ENCODE peak calls at places on chromosomes 2 and 18, in four cellular contexts. E, B, K and R are unnamed samples.

GRCh38 chr2:105990624-105991023 is 203.5 kb downstream of the UXS1 start:
- DNase-seq in E (no peak), B (no peak), K (no peak), R (no peak)

GRCh38 chr18:32764611-32765244 is 8.1 kb downstream of the KLHL14 start:
- DNase-seq in B (no peak), K (no peak), E (no peak), R (no peak)

GRCh38 chr2:146982393-146982846 is 862.4 kb upstream of the ACVR2A start:
- DNase-seq in K (peak; percentile 36), B (peak; percentile 95), E (no peak), R (no peak)

GRCh38 chr18:59420244-59420643 is 61.2 kb upstream of the LMAN1 start:
- DNase-seq in B (no peak), E (no peak), K (no peak), R (no peak)

GRCh38 chr2:20005891-20006470 is 6.5 kb downstream of the MATN3 start:
- DNase-seq in E (no peak), B (no peak), K (no peak), R (no peak)

GRCh38 chr2:164700390-164700789 is 79.1 kb upstream of the GRB14 start:
- DNase-seq in E (no peak), B (peak; percentile 37), K (no peak), R (no peak)

GRCh38 chr2:197927994-197928393 is 123.6 kb downstream of the PLCL1 start:
- DNase-seq in K (no peak), B (peak; percentile 44), E (no peak), R (no peak)

GRCh38 chr2:67108231-67108630 is 288.9 kb upstream of the ETAA1 start:
- DNase-seq in E (no peak), B (no peak), K (no peak), R (no peak)

GRCh38 chr2:75424936-75425619 is 135.7 kb downstream of the EVA1A start:
- DNase-seq in B (peak; percentile 4), K (peak; percentile 49), E (no peak), R (no peak)

GRCh38 chr2:142131016-142131714 is at the start of gene LRP1B:
- DNase-seq in K (peak; percentile 86), B (peak; percentile 64), E (no peak), R (peak; percentile 1)

GRCh38 chr18:38651736-38652135 is 1086.1 kb upstream of the CELF4 start:
- DNase-seq in B (no peak), K (no peak), E (no peak), R (no peak)

GRCh38 chr2:180596453-180596852 is 384.0 kb upstream of the UBE2E3 start:
- DNase-seq in E (no peak), B (no peak), K (no peak), R (no peak)

GRCh38 chr18:56315363-56315762 is 323.0 kb downstream of the TXNL1 start:
- DNase-seq in B (peak; percentile 45), K (no peak), E (no peak), R (no peak)

GRCh38 chr2:183219853-183220252 is 95.6 kb downstream of the NUP35 start:
- DNase-seq in E (no peak), B (no peak), K (no peak), R (no peak)

GRCh38 chr2:221429741-221430491 is 142.2 kb downstream of the EPHA4 start:
- DNase-seq in E (no peak), K (no peak), B (peak; percentile 28), R (no peak)

GRCh38 chr2:109513749-109514588 is 99.8 kb downstream of the SEPTIN10 start:
- DNase-seq in B (peak; percentile 88), E (no peak), K (no peak), R (peak; percentile 80)

GRCh38 chr2:191262436-191262835 is 17.2 kb downstream of the MYO1B start:
- DNase-seq in K (no peak), B (no peak), E (no peak), R (no peak)

GRCh38 chr2:23477392-23477791 is 92.4 kb downstream of the KLHL29 start:
- DNase-seq in B (no peak), K (no peak), E (no peak), R (no peak)

GRCh38 chr18:54845788-54846187 is 17.5 kb downstream of the RAB27B start:
- DNase-seq in E (no peak), K (no peak), B (peak; percentile 59), R (no peak)

GRCh38 chr2:118847447-118848172 is at the start of gene EN1:
- DNase-seq in E (no peak), K (peak; percentile 85), B (peak; percentile 67), R (no peak)

GRCh38 chr2:118845843-118846666 is 1.4 kb downstream of the EN1 start:
- DNase-seq in B (peak; percentile 28), E (no peak), K (no peak), R (no peak)

GRCh38 chr2:118845005-118845842 is 2.2 kb downstream of the EN1 start:
- DNase-seq in K (no peak), B (no peak), E (no peak), R (no peak)

GRCh38 chr2:118848381-118849225 is 1.2 kb upstream of the EN1 start:
- DNase-seq in E (no peak), B (peak; percentile 32), K (no peak), R (no peak)

GRCh38 chr2:118846667-118847446 is 591 bp downstream of the EN1 start:
- DNase-seq in E (no peak), B (peak; percentile 52), K (peak; percentile 18), R (no peak)
- H3K4me3 ChIP-seq in E (no peak overlapping the region), B (peak overlapping the region; percentile 38), K (peak overlapping the region; percentile 27), R (no peak overlapping the region)

GRCh38 chr2:189020179-189020578 is 46.0 kb downstream of the COL3A1 start:
- DNase-seq in E (no peak), B (no peak), K (no peak), R (no peak)
- H3K4me3 ChIP-seq in E (no peak overlapping the region), B (no peak overlapping the region), K (no peak overlapping the region), R (no peak overlapping the region)

GRCh38 chr18:79637921-79638855 is 41.4 kb upstream of the CTDP1 start:
- DNase-seq in K (no peak), B (peak; percentile 19), E (no peak), R (no peak)
- H3K4me3 ChIP-seq in K (no peak overlapping the region), B (no peak overlapping the region), E (no peak overlapping the region), R (no peak overlapping the region)

GRCh38 chr2:144329472-144329871 is 190.4 kb downstream of the ZEB2 start:
- DNase-seq in B (no peak), E (no peak), K (no peak), R (no peak)
- H3K4me3 ChIP-seq in B (no peak overlapping the region), E (no peak overlapping the region), K (no peak overlapping the region), R (no peak overlapping the region)

DNA sequence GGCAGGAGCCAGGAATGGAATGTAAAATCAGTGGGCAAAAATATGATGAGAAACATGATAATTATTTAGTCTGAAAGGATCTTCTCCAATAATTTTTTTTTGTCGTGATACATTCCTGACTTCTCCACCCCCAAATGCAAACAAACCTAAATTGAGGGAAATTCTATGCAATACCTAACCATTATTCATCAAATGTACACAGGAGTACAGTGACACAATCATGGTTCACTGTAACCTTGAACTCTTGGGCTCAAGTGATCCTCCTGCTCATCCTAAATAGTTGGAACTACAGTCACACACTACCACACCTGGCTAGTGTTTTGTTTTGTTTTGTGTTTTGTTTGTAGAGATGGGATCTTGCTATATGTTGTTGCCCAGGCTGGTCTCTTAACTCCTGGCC is 46.5 kb downstream of the RAB10 start:
- DNase-seq in K (no peak), E (no peak), B (no peak), R (no peak)
- H3K4me3 ChIP-seq in K (no peak overlapping the region), E (no peak overlapping the region), B (no peak overlapping the region), R (no peak overlapping the region)

GRCh38 chr2:200159366-200159720 is 147.2 kb upstream of the SPATS2L start:
- DNase-seq in K (no peak), B (peak; percentile 77), E (no peak), R (no peak)

GRCh38 chr2:200155652-200156051 is 150.8 kb upstream of the SPATS2L start:
- DNase-seq in B (no peak), K (no peak), E (no peak), R (no peak)

GRCh38 chr2:200159829-200160781 is 146.4 kb upstream of the SPATS2L start:
- DNase-seq in B (peak; percentile 58), K (no peak), E (no peak), R (no peak)

GRCh38 chr2:200158586-200159365 is 147.7 kb upstream of the SPATS2L start:
- DNase-seq in K (peak; percentile 88), E (no peak), B (no peak), R (no peak)

DNA sequence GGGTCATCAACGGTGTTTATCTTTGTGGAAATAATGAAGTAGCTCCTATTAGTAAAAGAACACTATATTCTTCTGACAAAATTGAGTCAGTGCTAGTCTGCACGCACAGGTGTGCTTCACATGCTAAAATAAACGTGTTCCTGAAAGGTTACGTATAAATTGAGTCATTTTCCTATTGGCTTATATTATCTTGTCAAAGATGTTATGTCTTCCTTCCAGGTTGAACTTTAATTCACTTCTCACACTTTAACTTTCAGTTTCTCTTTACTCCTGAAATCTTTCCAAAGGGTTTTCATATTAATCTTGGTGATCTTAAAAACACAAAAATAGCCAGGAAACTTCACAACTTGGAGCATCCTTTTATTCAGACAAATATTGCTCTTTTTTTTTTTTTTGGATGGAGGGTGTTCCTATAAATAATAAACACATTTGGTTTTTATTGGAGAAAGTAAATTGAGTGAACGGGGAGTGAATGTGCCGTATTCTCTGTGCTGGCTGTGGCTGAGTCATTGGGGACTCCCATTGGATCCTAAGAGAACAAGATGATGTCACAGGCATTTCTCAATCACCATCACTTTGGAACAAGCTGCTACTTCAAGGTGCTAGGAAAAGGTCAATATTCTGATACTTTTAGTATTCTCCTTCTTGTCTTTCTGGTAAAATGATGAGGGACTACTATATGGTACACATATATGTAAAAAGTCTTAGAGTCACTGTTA is 150.2 kb upstream of the SPATS2L start:
- DNase-seq in K (peak; percentile 55), E (no peak), B (peak; percentile 95), R (no peak)
- H3K4me3 ChIP-seq in K (peak overlapping the region; percentile 9), E (no peak overlapping the region), B (peak overlapping the region; percentile 26), R (no peak overlapping the region)

GRCh38 chr2:73269686-73270465 is 14.4 kb downstream of the FBXO41 start:
- DNase-seq in K (no peak), E (no peak), B (no peak), R (no peak)

GRCh38 chr2:73268368-73268830 is 15.9 kb downstream of the FBXO41 start:
- DNase-seq in K (no peak), E (no peak), B (no peak), R (no peak)

GRCh38 chr2:73267008-73267407 is 17.3 kb downstream of the FBXO41 start:
- DNase-seq in B (no peak), E (no peak), K (no peak), R (no peak)

GRCh38 chr2:73266061-73266891 is 18.0 kb downstream of the FBXO41 start:
- DNase-seq in E (no peak), K (no peak), B (no peak), R (no peak)

DNA sequence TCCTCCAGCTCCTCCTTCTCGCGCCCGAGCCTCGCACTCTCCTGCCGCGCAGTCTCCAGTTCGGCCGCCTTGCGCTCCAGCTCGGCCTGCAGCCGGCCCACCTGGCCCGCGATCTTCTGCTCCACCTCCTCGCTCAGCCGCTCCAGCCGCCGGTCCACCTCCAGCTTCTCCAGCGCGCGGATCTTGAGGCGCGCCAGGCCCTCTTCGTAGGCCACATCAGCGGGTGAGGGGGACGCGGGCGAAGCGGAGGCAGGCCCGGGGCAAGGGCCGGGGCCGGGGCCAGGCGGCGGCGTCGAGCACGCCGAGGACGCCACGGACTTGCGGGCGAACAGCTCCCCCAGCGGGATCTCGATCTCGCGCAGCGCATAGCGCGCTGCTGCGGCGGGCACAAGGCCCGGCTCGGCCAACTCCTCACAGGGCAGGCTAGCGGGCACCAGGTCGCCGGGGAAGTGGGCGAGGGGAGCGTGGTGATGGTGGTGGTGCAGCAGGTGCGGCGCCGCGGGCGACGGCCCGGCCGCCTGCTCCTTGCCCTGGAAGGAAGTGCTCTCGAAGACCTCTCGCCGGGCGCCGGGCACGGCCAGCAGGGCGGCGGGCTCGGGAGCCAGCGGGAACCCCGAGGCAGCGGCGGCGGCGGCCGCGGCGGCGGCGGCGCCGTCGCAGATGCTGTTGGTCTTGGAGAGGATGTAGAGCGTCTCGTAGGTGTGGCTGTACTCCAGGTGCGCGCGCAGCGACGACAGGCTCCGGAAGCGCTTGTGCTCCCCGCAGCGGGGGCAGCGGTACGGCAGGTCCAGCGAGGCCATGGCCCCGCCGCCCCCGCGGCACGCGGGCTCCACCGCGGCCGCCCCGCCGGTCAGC is 15.2 kb downstream of the FBXO41 start:
- DNase-seq in K (no peak), B (peak; percentile 55), E (peak; percentile 62), R (peak; percentile 77)
- H3K4me3 ChIP-seq in K (no peak overlapping the region), B (no peak overlapping the region), E (peak overlapping the region; percentile 35), R (peak overlapping the region; percentile 65)